ENCODE peak calls at places on chromosomes 11 and 22, in seven cellular contexts. W is CD8-positive, alpha-beta memory T cell; Y is psoas muscle; C is AG04450; N is upper lobe of right lung; Q is left ventricle myocardium inferior; J is Peyer's patch. E is an unnamed sample.

GRCh38 chr22:17100621-17101020 is 15.8 kb downstream of the IL17RA start:
- DNase-seq in Y (no peak), N (peak; percentile 65), W (no peak), C (no peak), J (no peak), Q (no peak), E (no peak)

GRCh38 chr11:111376453-111376871 is 2.6 kb downstream of the POU2AF1 start:
- DNase-seq in Q (no peak), Y (no peak), J (no peak), N (no peak), C (no peak), W (no peak), E (no peak)

GRCh38 chr22:28917747-28918543 is 34.6 kb downstream of the ZNRF3 start:
- DNase-seq in J (no peak), Y (no peak), C (no peak), W (no peak), Q (peak; percentile 28), N (peak; percentile 67), E (no peak)

GRCh38 chr11:118705111-118705741 is 25.8 kb upstream of the TREH start:
- DNase-seq in Q (no peak), J (peak; percentile 56), C (no peak), W (peak; percentile 70), Y (no peak), N (no peak), E (peak; percentile 70)

GRCh38 chr11:101848262-101848661 is 66.5 kb upstream of the CEP126 start:
- DNase-seq in Y (no peak), J (no peak), W (no peak), C (no peak), N (no peak), Q (no peak), E (no peak)

GRCh38 chr22:31130873-31131272 is 8.1 kb downstream of the INPP5J start:
- DNase-seq in N (no peak), Q (no peak), Y (peak; percentile 25), C (no peak), J (no peak), W (no peak), E (no peak)

GRCh38 chr22:30078320-30079311 is 1.6 kb upstream of the HORMAD2 start:
- DNase-seq in W (peak; percentile 4), Y (no peak), N (peak; percentile 80), Q (no peak), C (no peak), J (no peak), E (no peak)

GRCh38 chr11:2838676-2839075 is 46.9 kb downstream of the CDKN1C start:
- DNase-seq in N (no peak), W (no peak), J (no peak), Y (peak; percentile 40), C (no peak), Q (no peak), E (no peak)

GRCh38 chr11:68792400-68792955 is 41.2 kb upstream of the TESMIN start:
- DNase-seq in Q (no peak), J (no peak), W (no peak), C (no peak), Y (no peak), N (no peak), E (no peak)

GRCh38 chr11:8229299-8230177 is 34.1 kb downstream of the LMO1 start:
- DNase-seq in N (peak; percentile 61), J (no peak), Y (no peak), C (no peak), W (no peak), Q (peak; percentile 38), E (no peak)

DNA sequence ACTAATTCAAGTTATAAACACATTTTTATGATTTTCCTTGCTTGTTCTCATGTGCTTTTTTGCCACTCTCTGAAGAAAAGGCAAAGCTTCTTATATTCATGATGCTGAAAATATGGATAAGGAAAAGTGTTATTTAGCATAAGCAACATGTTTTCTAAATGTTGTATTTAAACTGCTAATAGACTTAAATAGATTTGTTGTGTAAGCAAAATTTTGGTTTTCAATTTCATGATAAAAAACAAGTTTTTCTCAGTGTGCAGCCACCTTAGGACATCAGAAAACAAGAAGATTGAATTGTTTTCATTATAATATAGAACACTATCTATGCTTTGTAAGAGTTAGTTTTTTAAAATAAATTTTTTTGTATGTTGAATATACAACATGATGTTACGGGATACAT is 2.3 kb downstream of the OR4A16 start:
- DNase-seq in C (no peak), Y (no peak), N (no peak), W (no peak), Q (no peak), J (no peak), E (no peak)
- H3K9me3 ChIP-seq in C (peaks cover 10% of the 10 kb centered on the region), Y (no peaks in the 10 kb centered on the region), N (no peaks in the 10 kb centered on the region), W (no peaks in the 10 kb centered on the region), Q (peaks cover 9% of the 10 kb centered on the region), J (no peaks in the 10 kb centered on the region), E (no peaks in the 10 kb centered on the region)

GRCh38 chr11:120342226-120342625 is 6.0 kb downstream of the ARHGEF12 start:
- DNase-seq in C (no peak), Q (no peak), W (no peak), J (no peak), N (no peak), Y (no peak), E (no peak)
- H3K27ac ChIP-seq in C (no peak overlapping the region), Q (peak overlapping the region; percentile 98), W (no peak overlapping the region), J (no peak overlapping the region), N (no peak overlapping the region), Y (no peak overlapping the region), E (no peak overlapping the region)

GRCh38 chr22:26671317-26672059 is 14.1 kb downstream of the MIAT start:
- DNase-seq in Y (peak; percentile 68), Q (no peak), J (peak; percentile 84), N (peak; percentile 72), W (peak; percentile 77), C (no peak), E (peak; percentile 80)

GRCh38 chr22:26672590-26673468 is 15.4 kb downstream of the MIAT start:
- DNase-seq in N (peak; percentile 94), Y (peak; percentile 95), Q (peak; percentile 91), W (peak; percentile 94), C (peak; percentile 88), J (peak; percentile 96), E (peak; percentile 96)

GRCh38 chr22:26673485-26673884 is 16.1 kb downstream of the MIAT start:
- DNase-seq in C (no peak), Y (no peak), Q (no peak), N (no peak), J (no peak), W (no peak), E (peak; percentile 28)

GRCh38 chr22:26670459-26670858 is 13.1 kb downstream of the MIAT start:
- DNase-seq in C (no peak), Y (no peak), Q (no peak), J (no peak), N (no peak), W (no peak), E (no peak)

GRCh38 chr22:26672060-26672471 is 14.7 kb downstream of the MIAT start:
- DNase-seq in W (no peak), Y (no peak), N (no peak), Q (no peak), J (no peak), C (no peak), E (peak; percentile 66)
- H3K4me3 ChIP-seq in W (peak overlapping the region; percentile 53), Y (peak overlapping the region; percentile 95), N (peak overlapping the region; percentile 86), Q (peak overlapping the region; percentile 81), J (peak overlapping the region; percentile 66), C (peak overlapping the region; percentile 95), E (peak overlapping the region; percentile 85)

GRCh38 chr22:48639021-48639795 is 1188.5 kb downstream of the BRD1 start:
- DNase-seq in J (no peak), C (no peak), W (no peak), Y (no peak), N (no peak), Q (no peak), E (peak; percentile 32)
- H3K9me3 ChIP-seq in J (no peaks in the 10 kb centered on the region), C (peaks cover 91% of the 10 kb centered on the region), W (no peaks in the 10 kb centered on the region), Y (no peaks in the 10 kb centered on the region), N (no peaks in the 10 kb centered on the region), Q (no peaks in the 10 kb centered on the region), E (no peaks in the 10 kb centered on the region)

GRCh38 chr22:39900306-39901227 is at the start of gene GRAP2:
- DNase-seq in J (peak; percentile 75), Y (no peak), N (no peak), Q (no peak), C (no peak), W (peak; percentile 87), E (no peak)
- H3K27ac ChIP-seq in J (peak within 1 kb of the TSS; percentile 74), Y (no peak within 1 kb of the TSS), N (peak within 1 kb of the TSS; percentile 20), Q (no peak within 1 kb of the TSS), C (no peak within 1 kb of the TSS), W (peak within 1 kb of the TSS; percentile 32), E (no peak within 1 kb of the TSS)

GRCh38 chr11:17651681-17652080 is 67.7 kb upstream of the MYOD1 start:
- DNase-seq in W (no peak), J (no peak), Y (no peak), C (no peak), N (no peak), Q (no peak), E (no peak)

GRCh38 chr11:17652556-17652955 is 66.8 kb upstream of the MYOD1 start:
- DNase-seq in N (no peak), W (no peak), J (no peak), Q (no peak), C (no peak), Y (no peak), E (no peak)

GRCh38 chr11:17653606-17654005 is 65.8 kb upstream of the MYOD1 start:
- DNase-seq in N (no peak), Y (no peak), C (no peak), J (no peak), Q (no peak), W (no peak), E (no peak)

GRCh38 chr11:17658211-17658610 is 61.2 kb upstream of the MYOD1 start:
- DNase-seq in C (no peak), Q (no peak), W (no peak), Y (no peak), N (no peak), J (no peak), E (no peak)

DNA sequence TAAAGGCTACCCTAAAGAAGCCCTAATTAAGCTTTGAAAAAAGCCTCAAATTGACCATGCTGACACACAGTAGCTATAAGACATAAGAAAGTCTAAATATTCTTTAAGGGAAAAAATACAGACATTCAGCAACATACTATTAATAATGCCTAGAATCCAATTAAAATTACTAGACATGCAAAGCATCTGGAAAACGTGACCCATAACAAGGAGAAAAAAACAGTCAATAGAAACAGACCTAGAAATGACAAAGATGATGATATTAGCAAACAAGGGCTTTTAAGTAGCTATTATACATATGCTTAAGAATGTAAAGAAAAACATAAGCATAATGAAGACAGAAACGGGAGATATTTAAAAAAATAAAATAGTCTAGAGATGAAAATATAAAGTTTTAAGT is 63.7 kb upstream of the MYOD1 start:
- DNase-seq in Y (no peak), W (no peak), N (no peak), J (no peak), Q (no peak), C (no peak), E (no peak)
- H3K4me3 ChIP-seq in Y (no peak overlapping the region), W (no peak overlapping the region), N (no peak overlapping the region), J (no peak overlapping the region), Q (no peak overlapping the region), C (no peak overlapping the region), E (no peak overlapping the region)

DNA sequence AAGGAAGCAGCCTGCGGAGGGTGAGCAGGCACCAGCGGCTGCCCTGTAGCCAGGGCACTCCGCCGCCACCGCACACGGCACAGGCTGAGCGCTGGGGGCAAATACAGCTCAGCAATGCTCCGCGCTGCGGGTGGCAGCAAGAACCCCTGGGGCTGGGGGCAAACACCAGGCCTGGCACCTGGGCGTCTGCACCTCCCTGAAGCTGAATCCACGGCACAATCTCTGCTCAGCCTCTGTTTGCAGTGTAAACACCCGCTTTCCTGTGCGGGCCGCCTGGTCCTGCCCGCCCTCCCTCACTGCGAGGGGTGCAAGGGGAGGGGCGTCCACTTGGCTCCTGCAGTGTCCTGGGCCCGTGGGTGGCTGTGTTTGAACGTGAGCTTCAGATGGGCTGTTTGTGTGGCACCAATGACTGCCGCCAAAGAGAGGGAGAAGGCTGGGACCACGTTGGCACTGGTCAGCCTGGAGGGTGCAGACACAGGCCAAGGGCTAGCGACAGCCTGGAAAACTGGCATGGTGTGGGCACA is 14.8 kb upstream of the MPPED1 start:
- DNase-seq in W (no peak), Q (no peak), J (no peak), N (peak; percentile 52), Y (no peak), C (no peak), E (no peak)
- H3K9me3 ChIP-seq in W (no peaks in the 10 kb centered on the region), Q (peaks cover 9% of the 10 kb centered on the region), J (no peaks in the 10 kb centered on the region), N (no peaks in the 10 kb centered on the region), Y (no peaks in the 10 kb centered on the region), C (peaks cover 5% of the 10 kb centered on the region), E (no peaks in the 10 kb centered on the region)